ENCODE peak calls at places on chromosomes 7 and 10, in seven cellular contexts. One of them, this sample, is unnamed.

GRCh38 chr10:104208730-104209129 is 23.4 kb downstream of the CFAP43 start:
- DNase-seq in caudate nucleus: no peak
- DNase-seq in nephron progenitor cell: no peak
- DNase-seq in SJCRH30: no peak
- DNase-seq in small intestine: no peak
- DNase-seq in mesothelial cell of epicardium: no peak
- DNase-seq in activated CD4-positive, CD25-positive, alpha-beta regulatory T cell: no peak
- DNase-seq in this sample: no peak

GRCh38 chr10:80662429-80663211 is 124.9 kb downstream of the SH2D4B start:
- DNase-seq in caudate nucleus: peak; percentile 57
- DNase-seq in nephron progenitor cell: peak; percentile 91
- DNase-seq in SJCRH30: peak; percentile 76
- DNase-seq in small intestine: peak; percentile 70
- DNase-seq in mesothelial cell of epicardium: peak; percentile 90
- DNase-seq in activated CD4-positive, CD25-positive, alpha-beta regulatory T cell: peak; percentile 62
- DNase-seq in this sample: peak; percentile 2

GRCh38 chr10:52954407-52954806 is 181.8 kb upstream of the MBL2 start:
- DNase-seq in caudate nucleus: no peak
- DNase-seq in nephron progenitor cell: no peak
- DNase-seq in SJCRH30: no peak
- DNase-seq in small intestine: no peak
- DNase-seq in mesothelial cell of epicardium: no peak
- DNase-seq in activated CD4-positive, CD25-positive, alpha-beta regulatory T cell: no peak
- DNase-seq in this sample: no peak

GRCh38 chr7:129997285-129997684 is 44.5 kb upstream of the UBE2H start:
- DNase-seq in caudate nucleus: no peak
- DNase-seq in nephron progenitor cell: no peak
- DNase-seq in SJCRH30: no peak
- DNase-seq in small intestine: no peak
- DNase-seq in mesothelial cell of epicardium: no peak
- DNase-seq in activated CD4-positive, CD25-positive, alpha-beta regulatory T cell: no peak
- DNase-seq in this sample: no peak

GRCh38 chr10:128009768-128010167 is 102.9 kb downstream of the PTPRE start:
- DNase-seq in caudate nucleus: no peak
- DNase-seq in nephron progenitor cell: no peak
- DNase-seq in SJCRH30: no peak
- DNase-seq in small intestine: no peak
- DNase-seq in mesothelial cell of epicardium: no peak
- DNase-seq in activated CD4-positive, CD25-positive, alpha-beta regulatory T cell: no peak
- DNase-seq in this sample: no peak

GRCh38 chr10:29715296-29715695 is 80.5 kb upstream of the SVIL start:
- DNase-seq in caudate nucleus: no peak
- DNase-seq in nephron progenitor cell: no peak
- DNase-seq in SJCRH30: no peak
- DNase-seq in small intestine: peak; percentile 25
- DNase-seq in mesothelial cell of epicardium: no peak
- DNase-seq in activated CD4-positive, CD25-positive, alpha-beta regulatory T cell: no peak
- DNase-seq in this sample: no peak

GRCh38 chr7:45642044-45642443 is 67.9 kb downstream of the ADCY1 start:
- DNase-seq in caudate nucleus: no peak
- DNase-seq in nephron progenitor cell: no peak
- DNase-seq in SJCRH30: no peak
- DNase-seq in small intestine: no peak
- DNase-seq in mesothelial cell of epicardium: no peak
- DNase-seq in activated CD4-positive, CD25-positive, alpha-beta regulatory T cell: no peak
- DNase-seq in this sample: no peak

GRCh38 chr7:102978280-102978679 is 65.5 kb downstream of the LRRC17 start:
- DNase-seq in caudate nucleus: no peak
- DNase-seq in nephron progenitor cell: no peak
- DNase-seq in SJCRH30: no peak
- DNase-seq in small intestine: peak; percentile 21
- DNase-seq in mesothelial cell of epicardium: no peak
- DNase-seq in activated CD4-positive, CD25-positive, alpha-beta regulatory T cell: no peak
- DNase-seq in this sample: peak; percentile 39

GRCh38 chr7:23235688-23236280 is 10.8 kb upstream of the GPNMB start:
- DNase-seq in caudate nucleus: no peak
- DNase-seq in nephron progenitor cell: no peak
- DNase-seq in SJCRH30: no peak
- DNase-seq in small intestine: no peak
- DNase-seq in mesothelial cell of epicardium: no peak
- DNase-seq in activated CD4-positive, CD25-positive, alpha-beta regulatory T cell: no peak
- DNase-seq in this sample: no peak

GRCh38 chr10:44278669-44279337 is 106.1 kb downstream of the CXCL12 start:
- DNase-seq in caudate nucleus: no peak
- DNase-seq in nephron progenitor cell: peak; percentile 42
- DNase-seq in SJCRH30: peak; percentile 9
- DNase-seq in small intestine: no peak
- DNase-seq in mesothelial cell of epicardium: no peak
- DNase-seq in activated CD4-positive, CD25-positive, alpha-beta regulatory T cell: no peak
- DNase-seq in this sample: no peak

GRCh38 chr7:129110575-129111376 is 33.7 kb upstream of the TSPAN33 start:
- DNase-seq in caudate nucleus: no peak
- DNase-seq in nephron progenitor cell: no peak
- DNase-seq in SJCRH30: peak; percentile 56
- DNase-seq in small intestine: no peak
- DNase-seq in mesothelial cell of epicardium: no peak
- DNase-seq in activated CD4-positive, CD25-positive, alpha-beta regulatory T cell: no peak
- DNase-seq in this sample: no peak

GRCh38 chr7:41507686-41508268 is 195.1 kb downstream of the INHBA start:
- DNase-seq in caudate nucleus: no peak
- DNase-seq in nephron progenitor cell: peak; percentile 15
- DNase-seq in SJCRH30: no peak
- DNase-seq in small intestine: no peak
- DNase-seq in mesothelial cell of epicardium: no peak
- DNase-seq in activated CD4-positive, CD25-positive, alpha-beta regulatory T cell: no peak
- DNase-seq in this sample: no peak

GRCh38 chr10:114313866-114314265 is 74.8 kb downstream of the VWA2 start:
- DNase-seq in caudate nucleus: no peak
- DNase-seq in nephron progenitor cell: no peak
- DNase-seq in SJCRH30: no peak
- DNase-seq in small intestine: no peak
- DNase-seq in mesothelial cell of epicardium: no peak
- DNase-seq in activated CD4-positive, CD25-positive, alpha-beta regulatory T cell: no peak
- DNase-seq in this sample: no peak

GRCh38 chr7:4227105-4228010 is 454.7 kb upstream of the FOXK1 start:
- DNase-seq in caudate nucleus: peak; percentile 30
- DNase-seq in nephron progenitor cell: no peak
- DNase-seq in SJCRH30: peak; percentile 69
- DNase-seq in small intestine: no peak
- DNase-seq in mesothelial cell of epicardium: no peak
- DNase-seq in activated CD4-positive, CD25-positive, alpha-beta regulatory T cell: no peak
- DNase-seq in this sample: no peak

GRCh38 chr10:5648494-5649457 is 17.6 kb downstream of the ASB13 start:
- DNase-seq in caudate nucleus: no peak
- DNase-seq in nephron progenitor cell: no peak
- DNase-seq in SJCRH30: no peak
- DNase-seq in small intestine: no peak
- DNase-seq in mesothelial cell of epicardium: no peak
- DNase-seq in activated CD4-positive, CD25-positive, alpha-beta regulatory T cell: no peak
- DNase-seq in this sample: no peak

GRCh38 chr10:72387187-72387586 is 32.5 kb upstream of the DNAJB12 start:
- DNase-seq in caudate nucleus: no peak
- DNase-seq in nephron progenitor cell: no peak
- DNase-seq in SJCRH30: no peak
- DNase-seq in small intestine: no peak
- DNase-seq in mesothelial cell of epicardium: no peak
- DNase-seq in activated CD4-positive, CD25-positive, alpha-beta regulatory T cell: no peak
- DNase-seq in this sample: no peak

GRCh38 chr7:37987732-37988131 is 67.3 kb downstream of the EPDR1 start:
- DNase-seq in caudate nucleus: no peak
- DNase-seq in nephron progenitor cell: no peak
- DNase-seq in SJCRH30: peak; percentile 22
- DNase-seq in small intestine: peak; percentile 96
- DNase-seq in mesothelial cell of epicardium: no peak
- DNase-seq in activated CD4-positive, CD25-positive, alpha-beta regulatory T cell: no peak
- DNase-seq in this sample: no peak

GRCh38 chr10:86658261-86658741 is 4.0 kb downstream of the OPN4 start:
- DNase-seq in caudate nucleus: no peak
- DNase-seq in nephron progenitor cell: no peak
- DNase-seq in SJCRH30: peak; percentile 1
- DNase-seq in small intestine: no peak
- DNase-seq in mesothelial cell of epicardium: no peak
- DNase-seq in activated CD4-positive, CD25-positive, alpha-beta regulatory T cell: no peak
- DNase-seq in this sample: no peak

GRCh38 chr7:80478683-80479082 is 33.2 kb downstream of the GNAT3 start:
- DNase-seq in caudate nucleus: no peak
- DNase-seq in nephron progenitor cell: no peak
- DNase-seq in SJCRH30: no peak
- DNase-seq in small intestine: no peak
- DNase-seq in mesothelial cell of epicardium: no peak
- DNase-seq in activated CD4-positive, CD25-positive, alpha-beta regulatory T cell: no peak
- DNase-seq in this sample: no peak

GRCh38 chr7:18041202-18041601 is 13.6 kb upstream of the PRPS1L1 start:
- DNase-seq in caudate nucleus: no peak
- DNase-seq in nephron progenitor cell: no peak
- DNase-seq in SJCRH30: no peak
- DNase-seq in small intestine: no peak
- DNase-seq in mesothelial cell of epicardium: no peak
- DNase-seq in activated CD4-positive, CD25-positive, alpha-beta regulatory T cell: no peak
- DNase-seq in this sample: no peak

GRCh38 chr7:141640239-141640840 is 61.6 kb downstream of the DENND11 start:
- DNase-seq in caudate nucleus: no peak
- DNase-seq in nephron progenitor cell: no peak
- DNase-seq in SJCRH30: no peak
- DNase-seq in small intestine: no peak
- DNase-seq in mesothelial cell of epicardium: no peak
- DNase-seq in activated CD4-positive, CD25-positive, alpha-beta regulatory T cell: no peak
- DNase-seq in this sample: no peak